ENCODE peak calls at places on chromosomes 12 and 14, in four cellular contexts. R is A549, S is K562, U is HepG2. F is an unnamed sample.

GRCh38 chr12:79689477-79690155 is 1.1 kb downstream of the PAWR start:
- DNase-seq in R (peak; percentile 38), S (no peak), U (peak; percentile 27), F (peak; percentile 49)

GRCh38 chr14:89401783-89402182 is 15.2 kb downstream of the FOXN3 start:
- DNase-seq in R (no peak), S (no peak), U (no peak), F (no peak)

GRCh38 chr14:34993444-34993843 is 10.7 kb downstream of the SRP54 start:
- DNase-seq in R (no peak), S (no peak), U (no peak), F (no peak)

GRCh38 chr12:63226792-63227463 is 75.9 kb upstream of the AVPR1A start:
- DNase-seq in R (no peak), S (no peak), U (no peak), F (no peak)

GRCh38 chr12:49838973-49839633 is 3.8 kb downstream of the BCDIN3D start:
- DNase-seq in R (peak; percentile 50), S (peak; percentile 46), U (peak; percentile 43), F (no peak)

GRCh38 chr12:65585648-65586420 is 238.4 kb upstream of the HMGA2 start:
- DNase-seq in R (no peak), S (no peak), U (no peak), F (no peak)

GRCh38 chr12:40015360-40015759 is 90.5 kb downstream of the SLC2A13 start:
- DNase-seq in R (peak; percentile 15), S (no peak), U (no peak), F (no peak)

GRCh38 chr14:59407246-59407615 is 57.9 kb downstream of the GPR135 start:
- DNase-seq in R (no peak), S (no peak), U (peak; percentile 26), F (no peak)

GRCh38 chr12:29148958-29149690 is at the start of gene FAR2:
- DNase-seq in R (peak; percentile 16), S (peak; percentile 69), U (no peak), F (peak; percentile 58)

GRCh38 chr12:8637666-8638065 is 25.0 kb downstream of the MFAP5 start:
- DNase-seq in R (no peak), S (no peak), U (no peak), F (no peak)

GRCh38 chr14:24398943-24399801 is at the start of gene NYNRIN:
- DNase-seq in R (no peak), S (peak; percentile 85), U (no peak), F (peak; percentile 70)

GRCh38 chr12:112924986-112925385 is 13.3 kb upstream of the OAS3 start:
- DNase-seq in R (no peak), S (no peak), U (peak; percentile 56), F (no peak)

GRCh38 chr12:84772281-84772680 is 140.3 kb downstream of the SLC6A15 start:
- DNase-seq in R (no peak), S (no peak), U (no peak), F (no peak)

GRCh38 chr12:125185311-125185739 is 120.1 kb downstream of the AACS start:
- DNase-seq in R (no peak), S (peak; percentile 34), U (no peak), F (peak; percentile 58)

GRCh38 chr12:109820921-109821381 is 12.2 kb downstream of the TRPV4 start:
- DNase-seq in R (no peak), S (no peak), U (no peak), F (no peak)

GRCh38 chr14:79668941-79669340 is 542.4 kb downstream of the DIO2 start:
- DNase-seq in R (no peak), S (no peak), U (no peak), F (no peak)

GRCh38 chr12:123063535-123063934 is 83.1 kb downstream of the ARL6IP4 start:
- DNase-seq in R (peak; percentile 38), S (peak; percentile 79), U (peak; percentile 39), F (peak; percentile 76)

GRCh38 chr14:80959448-80960006 is 4.1 kb downstream of the TSHR start:
- DNase-seq in R (no peak), S (no peak), U (no peak), F (no peak)

GRCh38 chr12:115201928-115202327 is 518.0 kb upstream of the TBX3 start:
- DNase-seq in R (no peak), S (no peak), U (no peak), F (no peak)

GRCh38 chr12:48454675-48455074 is 17.7 kb upstream of the ANP32D start:
- DNase-seq in R (no peak), S (no peak), U (peak; percentile 5), F (no peak)

GRCh38 chr12:115666168-115666567 is 611.3 kb downstream of the MED13L start:
- DNase-seq in R (no peak), S (no peak), U (no peak), F (no peak)

GRCh38 chr12:77049767-77050353 is 15.5 kb downstream of the E2F7 start:
- DNase-seq in R (peak; percentile 50), S (peak; percentile 65), U (peak; percentile 69), F (no peak)

GRCh38 chr12:58190624-58191023 is 249.3 kb downstream of the ATP23 start:
- DNase-seq in R (no peak), S (no peak), U (no peak), F (no peak)

GRCh38 chr12:25458047-25458552 is 95.0 kb downstream of the LMNTD1 start:
- DNase-seq in R (peak; percentile 61), S (no peak), U (peak; percentile 7), F (no peak)

GRCh38 chr12:91778091-91778819 is 367.4 kb downstream of the BTG1 start:
- DNase-seq in R (no peak), S (no peak), U (no peak), F (no peak)

GRCh38 chr14:69320581-69321365 is 60.8 kb downstream of the GALNT16 start:
- DNase-seq in R (no peak), S (no peak), U (no peak), F (peak; percentile 3)

GRCh38 chr12:62772556-62772955 is 162.4 kb downstream of the PPM1H start:
- DNase-seq in R (no peak), S (no peak), U (no peak), F (no peak)

GRCh38 chr12:43852744-43853143 is 16.9 kb downstream of the TMEM117 start:
- DNase-seq in R (no peak), S (no peak), U (no peak), F (no peak)

GRCh38 chr14:35818346-35819115 is 7.6 kb upstream of the BRMS1L start:
- DNase-seq in R (peak; percentile 57), S (peak; percentile 9), U (peak; percentile 86), F (no peak)

GRCh38 chr12:401235-402126 is at the start of gene CCDC77:
- DNase-seq in R (peak; percentile 78), S (peak; percentile 93), U (peak; percentile 89), F (peak; percentile 93)

GRCh38 chr12:62724947-62725447 is 210.0 kb downstream of the PPM1H start:
- DNase-seq in R (peak; percentile 71), S (peak; percentile 29), U (peak; percentile 6), F (peak; percentile 32)

GRCh38 chr12:126347421-126347820 is 1282.2 kb downstream of the AACS start:
- DNase-seq in R (no peak), S (no peak), U (no peak), F (no peak)

GRCh38 chr14:57486767-57487379 is 6.8 kb downstream of the CCDC198 start:
- DNase-seq in R (no peak), S (peak; percentile 5), U (peak; percentile 41), F (no peak)

GRCh38 chr12:124660846-124661245 is 93.4 kb upstream of the NCOR2 start:
- DNase-seq in R (no peak), S (no peak), U (no peak), F (no peak)

GRCh38 chr14:45156067-45156466 is 20.3 kb downstream of the FANCM start:
- DNase-seq in R (no peak), S (no peak), U (no peak), F (no peak)

GRCh38 chr12:106774808-106775524 is 484 bp downstream of the RIC8B start:
- DNase-seq in R (no peak), S (no peak), U (no peak), F (no peak)

GRCh38 chr14:69372146-69372545 is 26.0 kb downstream of the ERH start:
- DNase-seq in R (no peak), S (no peak), U (peak; percentile 76), F (no peak)

GRCh38 chr14:44803239-44803905 is 158.4 kb downstream of the KLHL28 start:
- DNase-seq in R (peak; percentile 26), S (peak; percentile 5), U (peak; percentile 35), F (no peak)

DNA sequence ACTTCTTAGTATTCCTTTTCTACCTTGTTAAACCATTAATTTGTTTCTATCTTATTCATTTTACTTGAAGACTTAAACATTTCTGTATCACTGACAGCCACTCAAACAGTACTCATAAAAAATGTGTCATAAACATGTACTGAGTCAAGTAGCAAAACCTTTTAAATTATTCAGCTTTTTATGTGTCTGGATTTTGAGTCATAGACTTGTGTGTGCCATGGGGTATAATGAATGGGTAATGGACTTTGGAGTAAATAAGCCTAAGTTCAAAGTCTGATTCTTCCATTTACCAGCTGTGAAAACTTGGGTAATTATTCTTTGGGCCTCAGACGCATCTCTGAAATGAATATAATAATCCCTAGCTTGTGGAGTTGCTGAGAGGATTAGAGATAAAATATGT is 199.0 kb downstream of the RAD51B start:
- DNase-seq in R (no peak), S (no peak), U (peak; percentile 30), F (no peak)
- TF ChIP-seq HMGXB4 in R (no peak), S (no peak), U (no peak), F (no peak)

DNA sequence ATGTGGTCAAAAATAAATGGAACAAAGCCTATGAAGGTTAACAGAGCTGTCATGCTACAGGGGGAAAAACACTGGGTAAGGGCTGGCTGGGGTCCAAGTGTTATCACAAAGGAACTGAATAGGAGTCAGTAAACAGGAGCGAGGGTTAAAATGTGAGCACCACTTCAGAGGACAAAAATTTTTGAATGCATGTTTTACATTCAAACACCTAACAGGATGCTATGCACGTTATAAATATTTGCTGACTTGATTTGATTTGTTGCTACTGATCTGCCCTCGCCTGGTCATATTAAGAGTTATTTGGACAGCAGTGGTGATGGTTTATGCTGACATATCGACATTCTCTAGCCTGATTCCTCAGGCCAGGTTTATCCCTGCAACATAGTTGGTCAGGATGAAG is 7.4 kb upstream of the KTN1 start:
- DNase-seq in R (no peak), S (no peak), U (peak; percentile 72), F (no peak)
- TF ChIP-seq HMGXB4 in R (no peak), S (no peak), U (no peak), F (no peak)

GRCh38 chr12:6216581-6216980 is 16.4 kb downstream of the CD9 start:
- DNase-seq in R (no peak), S (no peak), U (no peak), F (no peak)
- TF ChIP-seq HMGXB4 in R (no peak), S (no peak), U (no peak), F (no peak)

GRCh38 chr14:93926209-93926872 is 803 bp upstream of the FAM181A start:
- DNase-seq in R (no peak), S (no peak), U (peak; percentile 28), F (no peak)
- TF ChIP-seq HMGXB4 in R (no peak), S (no peak), U (no peak), F (no peak)

DNA sequence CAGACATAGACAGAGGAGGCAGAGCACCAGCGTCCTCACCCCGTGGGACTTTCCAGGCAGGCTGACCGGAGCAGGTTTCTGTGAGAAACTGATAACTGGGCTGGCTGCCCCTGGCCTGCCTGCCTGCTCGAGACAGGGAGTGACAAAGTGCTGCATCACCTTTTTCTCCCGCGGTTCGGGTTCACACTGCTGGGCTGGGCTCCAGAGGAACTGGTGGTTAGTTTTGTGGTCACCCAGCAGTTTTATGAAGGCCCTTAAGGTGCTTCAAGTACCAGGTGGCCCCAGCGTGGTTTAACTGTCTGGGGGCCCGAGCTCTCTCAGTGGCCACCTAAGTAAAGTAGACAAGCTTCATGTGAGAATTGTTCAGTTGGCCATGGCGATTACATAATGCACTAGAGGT is 1073.6 kb downstream of the BCL11B start:
- DNase-seq in R (no peak), S (no peak), U (no peak), F (no peak)
- TF ChIP-seq HMGXB4 in R (no peak), S (no peak), U (no peak), F (no peak)

GRCh38 chr14:102196008-102196407 is 56.3 kb downstream of the WDR20 start:
- DNase-seq in R (no peak), S (no peak), U (no peak), F (no peak)
- TF ChIP-seq HMGXB4 in R (no peak), S (no peak), U (no peak), F (no peak)